ENCODE peak calls at places on chromosomes 16 and 17, in five cellular contexts. V is K562, X is neural progenitor cell, U is H9, Z is HCT116. T is an unnamed sample.

GRCh38 chr17:67829331-67829730 is 4.0 kb downstream of the BPTF start:
- DNase-seq in Z (no peak), V (no peak), X (peak; percentile 9), U (no peak), T (no peak)

GRCh38 chr16:60123387-60124023 is 1389.4 kb upstream of the GOT2 start:
- DNase-seq in Z (no peak), V (no peak), X (no peak), U (no peak), T (no peak)

GRCh38 chr16:52227851-52228250 is 319.1 kb downstream of the TOX3 start:
- DNase-seq in Z (no peak), X (no peak), U (no peak), V (no peak), T (no peak)

GRCh38 chr16:23357761-23358290 is 55.7 kb downstream of the SCNN1B start:
- DNase-seq in Z (no peak), V (no peak), U (no peak), X (no peak), T (no peak)

GRCh38 chr16:50313596-50314483 is 47.5 kb downstream of the ADCY7 start:
- DNase-seq in X (no peak), V (no peak), U (peak; percentile 28), Z (no peak), T (no peak)

GRCh38 chr17:72624652-72625051 is 467.8 kb downstream of the SLC39A11 start:
- DNase-seq in U (no peak), X (no peak), V (no peak), Z (no peak), T (no peak)

GRCh38 chr16:14186007-14186953 is 115.2 kb downstream of the MRTFB start:
- DNase-seq in U (peak; percentile 45), V (no peak), X (peak; percentile 74), Z (no peak), T (peak; percentile 89)

GRCh38 chr16:4048481-4048880 is 67.8 kb downstream of the ADCY9 start:
- DNase-seq in X (no peak), U (no peak), V (no peak), Z (no peak), T (no peak)

GRCh38 chr17:13865650-13866049 is 203.7 kb upstream of the COX10 start:
- DNase-seq in X (no peak), V (no peak), U (no peak), Z (no peak), T (peak; percentile 21)

GRCh38 chr16:53433509-53433908 is 762 bp upstream of the RBL2 start:
- DNase-seq in V (peak; percentile 9), U (no peak), X (peak; percentile 6), Z (no peak), T (no peak)

GRCh38 chr17:522912-523311 is 170.3 kb upstream of the RPH3AL start:
- DNase-seq in X (peak; percentile 47), Z (no peak), U (peak; percentile 79), V (no peak), T (no peak)

GRCh38 chr17:64148017-64148631 is 18.2 kb upstream of the ERN1 start:
- DNase-seq in V (no peak), X (no peak), Z (no peak), U (no peak), T (peak; percentile 45)

GRCh38 chr17:39820541-39820940 is 43.6 kb downstream of the IKZF3 start:
- DNase-seq in X (peak; percentile 73), Z (no peak), U (no peak), V (no peak), T (no peak)

GRCh38 chr17:8726951-8727555 is 17.6 kb downstream of the CCDC42 start:
- DNase-seq in Z (no peak), V (no peak), U (peak; percentile 24), X (no peak), T (peak; percentile 31)

GRCh38 chr17:27454089-27454488 is 2.2 kb upstream of the KSR1 start:
- DNase-seq in X (no peak), Z (no peak), V (no peak), U (no peak), T (no peak)

GRCh38 chr16:80433617-80434016 is 107.2 kb upstream of the DYNLRB2 start:
- DNase-seq in U (no peak), Z (no peak), X (no peak), V (no peak), T (peak; percentile 3)

GRCh38 chr16:11402051-11402744 is 56.9 kb downstream of the RMI2 start:
- DNase-seq in Z (no peak), V (no peak), X (no peak), U (no peak), T (no peak)

GRCh38 chr17:50055055-50055425 is 870 bp upstream of the ITGA3 start:
- DNase-seq in U (peak; percentile 91), V (no peak), Z (peak; percentile 93), X (peak; percentile 26), T (no peak)

GRCh38 chr16:31196324-31197088 is 6.1 kb downstream of the PYCARD start:
- DNase-seq in V (no peak), X (no peak), U (no peak), Z (no peak), T (no peak)

GRCh38 chr16:31201511-31202401 is 804 bp downstream of the PYCARD start:
- DNase-seq in V (peak; percentile 64), U (peak; percentile 82), Z (no peak), X (peak; percentile 20), T (peak; percentile 21)

GRCh38 chr16:31200821-31201510 is 1.6 kb downstream of the PYCARD start:
- DNase-seq in U (no peak), V (peak; percentile 64), X (no peak), Z (no peak), T (no peak)

GRCh38 chr16:31199430-31200041 is 3.0 kb downstream of the PYCARD start:
- DNase-seq in U (no peak), Z (no peak), X (no peak), V (no peak), T (no peak)

GRCh38 chr16:31198207-31198882 is 4.2 kb downstream of the PYCARD start:
- DNase-seq in Z (no peak), V (no peak), X (no peak), U (no peak), T (no peak)
- H4K20me1 ChIP-seq in Z (peaks cover 24% of the 10 kb centered on the region), V (peaks cover 19% of the 10 kb centered on the region), X (peaks cover 93% of the 10 kb centered on the region), U (no peaks in the 10 kb centered on the region), T (no peaks in the 10 kb centered on the region)

GRCh38 chr17:74545456-74546230 is at the start of gene CD300C:
- DNase-seq in Z (no peak), U (no peak), V (no peak), X (no peak), T (no peak)
- H3K9ac ChIP-seq in Z (no peak within 1 kb of the TSS), U (no peak within 1 kb of the TSS), V (no peak within 1 kb of the TSS), X (no peak within 1 kb of the TSS), T (no peak within 1 kb of the TSS)

DNA sequence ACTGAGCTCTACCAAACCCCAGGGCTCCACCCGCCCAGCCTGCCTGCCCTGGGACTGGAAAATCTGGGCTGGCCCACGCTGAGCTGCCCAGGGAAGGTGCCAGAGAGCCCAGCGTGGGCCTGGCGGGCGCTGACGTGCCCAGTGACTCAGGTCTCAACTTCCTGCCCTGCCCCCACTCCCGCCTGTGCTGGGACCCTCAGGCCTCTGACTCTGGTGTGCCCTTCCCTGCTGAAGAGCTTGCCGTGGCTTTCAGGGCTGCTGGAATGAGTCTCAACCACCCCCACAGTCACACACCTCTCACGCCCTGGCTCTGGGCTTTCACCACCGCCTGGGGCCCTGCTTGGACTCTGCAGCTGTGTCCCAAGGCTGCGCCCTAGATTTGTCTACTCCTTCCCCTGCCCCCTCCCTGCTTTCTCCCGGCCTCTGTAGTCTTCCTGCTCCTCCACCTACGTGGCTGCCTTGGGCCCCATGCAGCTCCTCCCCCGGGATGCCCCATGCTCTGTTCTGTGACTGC is 10.4 kb downstream of the LLGL1 start:
- DNase-seq in Z (no peak), X (no peak), V (no peak), U (no peak), T (peak; percentile 80)
- H4K20me1 ChIP-seq in Z (no peaks in the 10 kb centered on the region), X (peaks cover 34% of the 10 kb centered on the region), V (no peaks in the 10 kb centered on the region), U (no peaks in the 10 kb centered on the region), T (no peaks in the 10 kb centered on the region)

DNA sequence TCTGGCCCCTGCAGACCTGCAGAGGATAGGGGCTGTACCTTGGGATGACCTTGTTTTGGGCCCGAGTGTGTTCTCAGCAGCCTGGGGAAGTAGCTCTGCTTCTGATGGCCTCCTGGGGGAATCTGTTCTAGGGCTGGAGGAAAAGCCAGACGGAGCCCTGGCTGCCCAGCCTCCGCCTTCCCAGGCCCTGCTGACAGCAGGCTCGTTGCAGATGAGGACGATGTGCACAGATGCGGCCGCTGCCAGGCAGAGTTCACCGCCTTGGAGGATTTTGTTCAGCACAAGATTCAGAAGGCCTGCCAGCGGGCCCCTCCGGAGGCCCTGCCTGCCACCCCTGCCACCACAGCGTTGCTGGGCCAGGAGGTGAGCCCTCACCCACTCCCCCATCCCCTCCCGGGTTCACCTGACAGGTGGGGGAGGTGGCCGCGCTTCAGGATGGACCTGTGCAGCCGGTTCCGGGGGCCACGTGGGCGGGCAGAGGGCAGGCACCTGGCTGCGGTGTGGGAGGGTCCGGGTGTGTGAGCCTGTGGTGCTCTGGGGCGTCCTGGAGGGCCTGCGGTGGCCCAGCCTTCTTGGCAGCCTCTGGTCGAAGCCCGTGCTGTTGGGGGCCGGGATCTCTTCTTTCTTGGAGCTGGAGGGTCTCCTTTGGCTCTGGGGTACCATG is 4.9 kb downstream of the E4F1 start:
- DNase-seq in U (no peak), Z (no peak), V (no peak), X (no peak), T (no peak)
- H3K9ac ChIP-seq in U (no peak overlapping the region), Z (no peak overlapping the region), V (no peak overlapping the region), X (no peak overlapping the region), T (no peak overlapping the region)

T was measured in fibroblast of lung.